ENCODE peak calls at places on chromosomes 2 and 18, in seven cellular contexts. One of them, this sample, is unnamed.

GRCh38 chr2:28751956-28752607 is 452 bp downstream of the PPP1CB start:
- DNase-seq in lower lobe of right lung: no peak
- DNase-seq in choroid plexus epithelial cell: no peak
- DNase-seq in GM13976: peak; percentile 31
- DNase-seq in Calu3: no peak
- DNase-seq in HepG2: no peak
- DNase-seq in GM06990: no peak
- DNase-seq in this sample: no peak

GRCh38 chr18:2223859-2224258 is 347.4 kb downstream of the METTL4 start:
- DNase-seq in lower lobe of right lung: no peak
- DNase-seq in choroid plexus epithelial cell: peak; percentile 76
- DNase-seq in GM13976: no peak
- DNase-seq in Calu3: peak; percentile 52
- DNase-seq in HepG2: peak; percentile 11
- DNase-seq in GM06990: no peak
- DNase-seq in this sample: no peak

GRCh38 chr2:205738341-205738968 is 56.2 kb downstream of the NRP2 start:
- DNase-seq in lower lobe of right lung: no peak
- DNase-seq in choroid plexus epithelial cell: peak; percentile 24
- DNase-seq in GM13976: no peak
- DNase-seq in Calu3: no peak
- DNase-seq in HepG2: no peak
- DNase-seq in GM06990: no peak
- DNase-seq in this sample: no peak

GRCh38 chr18:27599202-27599829 is 414.2 kb upstream of the CHST9 start:
- DNase-seq in lower lobe of right lung: no peak
- DNase-seq in choroid plexus epithelial cell: peak; percentile 65
- DNase-seq in GM13976: peak; percentile 20
- DNase-seq in Calu3: peak; percentile 70
- DNase-seq in HepG2: peak; percentile 40
- DNase-seq in GM06990: no peak
- DNase-seq in this sample: no peak

GRCh38 chr2:240640939-240641338 is 15.7 kb downstream of the GPR35 start:
- DNase-seq in lower lobe of right lung: no peak
- DNase-seq in choroid plexus epithelial cell: peak; percentile 43
- DNase-seq in GM13976: no peak
- DNase-seq in Calu3: peak; percentile 83
- DNase-seq in HepG2: peak; percentile 42
- DNase-seq in GM06990: no peak
- DNase-seq in this sample: no peak

GRCh38 chr18:47898696-47899095 is 31.8 kb downstream of the SMAD2 start:
- DNase-seq in lower lobe of right lung: no peak
- DNase-seq in choroid plexus epithelial cell: peak; percentile 33
- DNase-seq in GM13976: no peak
- DNase-seq in Calu3: peak; percentile 16
- DNase-seq in HepG2: peak; percentile 46
- DNase-seq in GM06990: no peak
- DNase-seq in this sample: no peak

GRCh38 chr2:58065248-58065647 is 18.6 kb downstream of the VRK2 start:
- DNase-seq in lower lobe of right lung: no peak
- DNase-seq in choroid plexus epithelial cell: no peak
- DNase-seq in GM13976: no peak
- DNase-seq in Calu3: no peak
- DNase-seq in HepG2: no peak
- DNase-seq in GM06990: no peak
- DNase-seq in this sample: no peak

GRCh38 chr2:18545384-18545783 is 15.1 kb downstream of the RDH14 start:
- DNase-seq in lower lobe of right lung: no peak
- DNase-seq in choroid plexus epithelial cell: peak; percentile 30
- DNase-seq in GM13976: no peak
- DNase-seq in Calu3: no peak
- DNase-seq in HepG2: no peak
- DNase-seq in GM06990: no peak
- DNase-seq in this sample: no peak

GRCh38 chr2:233964581-233964980 is 47.4 kb downstream of the TRPM8 start:
- DNase-seq in lower lobe of right lung: no peak
- DNase-seq in choroid plexus epithelial cell: no peak
- DNase-seq in GM13976: no peak
- DNase-seq in Calu3: no peak
- DNase-seq in HepG2: no peak
- DNase-seq in GM06990: no peak
- DNase-seq in this sample: no peak

GRCh38 chr18:79898952-79899608 is 52.4 kb downstream of the SLC66A2 start:
- DNase-seq in lower lobe of right lung: no peak
- DNase-seq in choroid plexus epithelial cell: no peak
- DNase-seq in GM13976: no peak
- DNase-seq in Calu3: no peak
- DNase-seq in HepG2: no peak
- DNase-seq in GM06990: no peak
- DNase-seq in this sample: no peak

GRCh38 chr2:196566969-196567666 is 72.4 kb upstream of the CCDC150 start:
- DNase-seq in lower lobe of right lung: no peak
- DNase-seq in choroid plexus epithelial cell: peak; percentile 34
- DNase-seq in GM13976: no peak
- DNase-seq in Calu3: no peak
- DNase-seq in HepG2: no peak
- DNase-seq in GM06990: no peak
- DNase-seq in this sample: no peak

GRCh38 chr18:61333271-61333745 is at the start of gene CDH20:
- DNase-seq in lower lobe of right lung: no peak
- DNase-seq in choroid plexus epithelial cell: no peak
- DNase-seq in GM13976: no peak
- DNase-seq in Calu3: no peak
- DNase-seq in HepG2: no peak
- DNase-seq in GM06990: no peak
- DNase-seq in this sample: no peak

GRCh38 chr2:33550206-33550605 is 48.9 kb downstream of the FAM98A start:
- DNase-seq in lower lobe of right lung: no peak
- DNase-seq in choroid plexus epithelial cell: no peak
- DNase-seq in GM13976: no peak
- DNase-seq in Calu3: no peak
- DNase-seq in HepG2: no peak
- DNase-seq in GM06990: no peak
- DNase-seq in this sample: no peak

GRCh38 chr2:205768341-205768740 is 86.0 kb downstream of the NRP2 start:
- DNase-seq in lower lobe of right lung: no peak
- DNase-seq in choroid plexus epithelial cell: no peak
- DNase-seq in GM13976: no peak
- DNase-seq in Calu3: no peak
- DNase-seq in HepG2: no peak
- DNase-seq in GM06990: no peak
- DNase-seq in this sample: no peak

GRCh38 chr2:242060212-242060835 is 190.8 kb downstream of the RTP5 start:
- DNase-seq in lower lobe of right lung: no peak
- DNase-seq in choroid plexus epithelial cell: peak; percentile 85
- DNase-seq in GM13976: no peak
- DNase-seq in Calu3: peak; percentile 55
- DNase-seq in HepG2: no peak
- DNase-seq in GM06990: no peak
- DNase-seq in this sample: peak; percentile 52

GRCh38 chr2:233832869-233833812 is 21.2 kb downstream of the HJURP start:
- DNase-seq in lower lobe of right lung: no peak
- DNase-seq in choroid plexus epithelial cell: peak; percentile 84
- DNase-seq in GM13976: no peak
- DNase-seq in Calu3: peak; percentile 69
- DNase-seq in HepG2: peak; percentile 54
- DNase-seq in GM06990: no peak
- DNase-seq in this sample: peak; percentile 15

GRCh38 chr2:29261003-29261402 is 145.8 kb downstream of the CLIP4 start:
- DNase-seq in lower lobe of right lung: no peak
- DNase-seq in choroid plexus epithelial cell: no peak
- DNase-seq in GM13976: no peak
- DNase-seq in Calu3: no peak
- DNase-seq in HepG2: no peak
- DNase-seq in GM06990: no peak
- DNase-seq in this sample: no peak

GRCh38 chr2:232871418-232871834 is 1.4 kb downstream of the SNORC start:
- DNase-seq in lower lobe of right lung: no peak
- DNase-seq in choroid plexus epithelial cell: no peak
- DNase-seq in GM13976: peak; percentile 23
- DNase-seq in Calu3: no peak
- DNase-seq in HepG2: no peak
- DNase-seq in GM06990: no peak
- DNase-seq in this sample: no peak

GRCh38 chr2:234136461-234136860 is 86.0 kb downstream of the SPP2 start:
- DNase-seq in lower lobe of right lung: no peak
- DNase-seq in choroid plexus epithelial cell: no peak
- DNase-seq in GM13976: no peak
- DNase-seq in Calu3: peak; percentile 52
- DNase-seq in HepG2: no peak
- DNase-seq in GM06990: no peak
- DNase-seq in this sample: no peak

GRCh38 chr2:74670263-74670662 is 16.2 kb downstream of the SEMA4F start:
- DNase-seq in lower lobe of right lung: no peak
- DNase-seq in choroid plexus epithelial cell: no peak
- DNase-seq in GM13976: no peak
- DNase-seq in Calu3: no peak
- DNase-seq in HepG2: no peak
- DNase-seq in GM06990: no peak
- DNase-seq in this sample: no peak

GRCh38 chr2:83143946-83144345 is 1315.1 kb downstream of the SUCLG1 start:
- DNase-seq in lower lobe of right lung: no peak
- DNase-seq in choroid plexus epithelial cell: no peak
- DNase-seq in GM13976: no peak
- DNase-seq in Calu3: no peak
- DNase-seq in HepG2: no peak
- DNase-seq in GM06990: no peak
- DNase-seq in this sample: no peak

DNA sequence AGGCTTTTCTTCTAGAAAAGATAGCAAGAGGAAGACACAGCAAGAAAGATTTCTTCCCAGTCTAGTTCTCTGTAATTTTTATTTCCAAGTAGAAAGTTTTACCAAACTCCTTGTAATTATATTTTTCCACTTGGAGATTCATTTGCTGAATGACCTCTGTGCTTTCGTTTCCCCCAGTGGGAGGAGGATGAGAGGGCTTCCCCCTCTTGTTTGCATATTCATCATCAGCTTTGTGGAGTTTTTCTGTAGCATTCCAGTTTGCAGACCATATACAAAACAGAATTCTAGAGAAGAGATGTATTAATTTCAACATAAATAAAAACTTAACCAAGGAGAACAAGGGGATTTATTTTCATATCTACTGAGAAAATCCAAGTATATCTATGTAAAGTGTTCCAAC is 51.3 kb downstream of the RMDN2 start:
- DNase-seq in lower lobe of right lung: no peak
- DNase-seq in choroid plexus epithelial cell: no peak
- DNase-seq in GM13976: no peak
- DNase-seq in Calu3: no peak
- DNase-seq in HepG2: no peak
- DNase-seq in GM06990: no peak
- DNase-seq in this sample: no peak
- TF ChIP-seq CTCF in lower lobe of right lung: no peak
- TF ChIP-seq CTCF in choroid plexus epithelial cell: no peak
- TF ChIP-seq CTCF in GM13976: no peak
- TF ChIP-seq CTCF in Calu3: no peak
- TF ChIP-seq CTCF in HepG2: no peak
- TF ChIP-seq CTCF in GM06990: no peak
- TF ChIP-seq CTCF in this sample: no peak

GRCh38 chr18:9951022-9951859 is 37.4 kb downstream of the VAPA start:
- DNase-seq in lower lobe of right lung: no peak
- DNase-seq in choroid plexus epithelial cell: peak; percentile 90
- DNase-seq in GM13976: no peak
- DNase-seq in Calu3: peak; percentile 41
- DNase-seq in HepG2: peak; percentile 59
- DNase-seq in GM06990: no peak
- DNase-seq in this sample: peak; percentile 30
- TF ChIP-seq CTCF in lower lobe of right lung: peak; percentile 53
- TF ChIP-seq CTCF in choroid plexus epithelial cell: peak; percentile 90
- TF ChIP-seq CTCF in GM13976: peak; percentile 45
- TF ChIP-seq CTCF in Calu3: peak; percentile 65
- TF ChIP-seq CTCF in HepG2: peak; percentile 68
- TF ChIP-seq CTCF in GM06990: peak; percentile 64
- TF ChIP-seq CTCF in this sample: peak; percentile 65

GRCh38 chr2:231411237-231411636 is 15.7 kb downstream of the B3GNT7 start:
- DNase-seq in lower lobe of right lung: no peak
- DNase-seq in choroid plexus epithelial cell: no peak
- DNase-seq in GM13976: no peak
- DNase-seq in Calu3: no peak
- DNase-seq in HepG2: no peak
- DNase-seq in GM06990: no peak
- DNase-seq in this sample: no peak

GRCh38 chr2:231412616-231412963 is 17.1 kb downstream of the B3GNT7 start:
- DNase-seq in lower lobe of right lung: no peak
- DNase-seq in choroid plexus epithelial cell: no peak
- DNase-seq in GM13976: no peak
- DNase-seq in Calu3: no peak
- DNase-seq in HepG2: no peak
- DNase-seq in GM06990: no peak
- DNase-seq in this sample: no peak

GRCh38 chr2:231411871-231412615 is 16.5 kb downstream of the B3GNT7 start:
- DNase-seq in lower lobe of right lung: peak; percentile 88
- DNase-seq in choroid plexus epithelial cell: peak; percentile 81
- DNase-seq in GM13976: peak; percentile 90
- DNase-seq in Calu3: peak; percentile 95
- DNase-seq in HepG2: peak; percentile 79
- DNase-seq in GM06990: peak; percentile 87
- DNase-seq in this sample: peak; percentile 51

GRCh38 chr2:231409773-231410172 is 14.3 kb downstream of the B3GNT7 start:
- DNase-seq in lower lobe of right lung: peak; percentile 11
- DNase-seq in choroid plexus epithelial cell: no peak
- DNase-seq in GM13976: no peak
- DNase-seq in Calu3: no peak
- DNase-seq in HepG2: no peak
- DNase-seq in GM06990: no peak
- DNase-seq in this sample: no peak

DNA sequence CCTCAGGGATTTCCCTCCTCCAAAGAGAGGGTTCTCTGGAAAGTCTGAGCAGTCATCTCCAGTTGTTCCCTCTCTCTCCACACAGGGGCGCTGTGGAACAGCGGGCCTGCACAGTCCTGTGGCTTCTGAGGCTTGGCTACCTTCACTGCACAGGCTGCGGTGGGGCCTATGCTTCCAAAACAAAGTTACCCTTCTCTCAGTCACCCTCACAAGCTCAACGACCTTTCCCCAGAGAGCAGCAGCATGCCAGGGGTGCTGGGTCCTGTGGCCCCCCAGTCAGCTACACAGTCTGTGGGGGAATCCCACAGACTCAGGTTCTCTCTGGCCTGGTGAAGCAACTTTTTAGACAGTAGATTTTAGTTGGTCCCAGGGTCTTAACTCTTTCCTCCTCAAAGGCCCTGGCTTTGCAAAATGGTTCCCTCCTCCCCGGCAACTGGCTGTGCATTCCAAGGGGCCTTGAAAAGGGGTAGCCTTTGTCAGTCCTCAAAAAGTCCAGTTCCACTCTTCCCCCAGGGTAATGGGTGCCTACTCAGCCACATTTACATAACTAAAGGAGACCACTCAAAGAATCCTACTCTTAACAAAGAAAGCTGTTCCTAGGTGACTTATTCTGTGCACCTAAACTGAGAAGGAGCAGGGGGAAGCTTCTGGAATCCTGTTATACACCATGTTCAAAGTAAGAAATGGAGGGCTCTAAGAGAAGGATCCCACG is 14.9 kb downstream of the B3GNT7 start:
- DNase-seq in lower lobe of right lung: no peak
- DNase-seq in choroid plexus epithelial cell: no peak
- DNase-seq in GM13976: no peak
- DNase-seq in Calu3: no peak
- DNase-seq in HepG2: no peak
- DNase-seq in GM06990: no peak
- DNase-seq in this sample: no peak
- TF ChIP-seq CTCF in lower lobe of right lung: peak; percentile 13
- TF ChIP-seq CTCF in choroid plexus epithelial cell: peak; percentile 58
- TF ChIP-seq CTCF in GM13976: no peak
- TF ChIP-seq CTCF in Calu3: peak; percentile 28
- TF ChIP-seq CTCF in HepG2: peak; percentile 46
- TF ChIP-seq CTCF in GM06990: peak; percentile 38
- TF ChIP-seq CTCF in this sample: peak; percentile 11

GRCh38 chr2:38862481-38862880 is 13.3 kb downstream of the DHX57 start:
- DNase-seq in lower lobe of right lung: no peak
- DNase-seq in choroid plexus epithelial cell: no peak
- DNase-seq in GM13976: no peak
- DNase-seq in Calu3: no peak
- DNase-seq in HepG2: no peak
- DNase-seq in GM06990: no peak
- DNase-seq in this sample: no peak
- TF ChIP-seq CTCF in lower lobe of right lung: no peak
- TF ChIP-seq CTCF in choroid plexus epithelial cell: no peak
- TF ChIP-seq CTCF in GM13976: no peak
- TF ChIP-seq CTCF in Calu3: no peak
- TF ChIP-seq CTCF in HepG2: no peak
- TF ChIP-seq CTCF in GM06990: no peak
- TF ChIP-seq CTCF in this sample: no peak

This sample was measured in AG09319.